ENCODE peak calls at places on chromosomes 16 and 17, in nine cellular contexts. L, Z, Q, P, G, U, J, M and F are unnamed samples.

GRCh38 chr17:40646791-40647548 is 648 bp downstream of the SMARCE1 start:
- DNase-seq in G (no peak), P (peak; percentile 28), U (peak; percentile 26), L (peak; percentile 44), M (no peak), Q (peak; percentile 43), J (no peak), Z (no peak), F (no peak)

GRCh38 chr16:66619534-66620418 is 15.3 kb downstream of the CMTM3 start:
- DNase-seq in M (no peak), G (no peak), Q (peak; percentile 65), P (no peak), Z (no peak), L (peak; percentile 81), U (no peak), J (no peak), F (peak; percentile 69)

GRCh38 chr17:76775021-76775420 is 37.1 kb downstream of the MFSD11 start:
- DNase-seq in P (no peak), L (peak; percentile 9), U (no peak), Z (no peak), J (no peak), G (no peak), Q (no peak), M (no peak), F (no peak)

GRCh38 chr17:27339836-27340550 is 46.1 kb downstream of the WSB1 start:
- DNase-seq in L (no peak), M (no peak), U (no peak), G (no peak), Q (no peak), Z (no peak), J (no peak), P (no peak), F (no peak)

GRCh38 chr16:54940279-54940604 is 9.6 kb downstream of the IRX5 start:
- DNase-seq in G (no peak), L (no peak), J (no peak), P (no peak), M (no peak), Z (no peak), U (no peak), Q (no peak), F (no peak)

GRCh38 chr16:53754938-53755910 is 51.3 kb downstream of the FTO start:
- DNase-seq in P (peak; percentile 36), U (no peak), M (no peak), L (peak; percentile 94), Q (peak; percentile 60), J (no peak), Z (no peak), G (no peak), F (peak; percentile 47)

GRCh38 chr16:50570808-50571598 is 22.8 kb downstream of the NKD1 start:
- DNase-seq in Q (no peak), L (no peak), J (no peak), P (no peak), U (no peak), M (no peak), Z (no peak), G (no peak), F (no peak)

GRCh38 chr17:77420476-77420803 is 279.7 kb downstream of the SEC14L1 start:
- DNase-seq in M (no peak), G (no peak), U (no peak), L (no peak), J (no peak), Q (no peak), Z (no peak), P (no peak), F (no peak)

GRCh38 chr16:64656471-64656870 is 465.4 kb downstream of the CDH11 start:
- DNase-seq in Q (no peak), U (no peak), L (no peak), G (no peak), P (no peak), Z (no peak), M (no peak), J (no peak), F (no peak)

GRCh38 chr17:82881900-82882714 is 42.3 kb upstream of the ZNF750 start:
- DNase-seq in Z (no peak), U (no peak), M (no peak), G (no peak), P (no peak), Q (no peak), J (no peak), L (no peak), F (no peak)

GRCh38 chr17:13943859-13944258 is 125.4 kb upstream of the COX10 start:
- DNase-seq in L (no peak), Q (no peak), G (no peak), J (no peak), U (no peak), Z (no peak), P (peak; percentile 42), M (no peak), F (no peak)

GRCh38 chr17:47803201-47803600 is 18.4 kb downstream of the OSBPL7 start:
- DNase-seq in U (no peak), J (no peak), G (no peak), Z (no peak), Q (no peak), M (peak; percentile 34), L (no peak), P (no peak), F (no peak)

GRCh38 chr16:29784157-29784556 is 6.1 kb downstream of the ZG16 start:
- DNase-seq in M (no peak), P (no peak), J (no peak), L (no peak), G (no peak), U (no peak), Q (no peak), Z (no peak), F (no peak)

GRCh38 chr16:71499775-71500364 is 10.7 kb upstream of the ZNF19 start:
- DNase-seq in P (peak; percentile 68), J (no peak), L (peak; percentile 54), M (no peak), U (peak; percentile 45), Z (peak; percentile 43), G (no peak), Q (peak; percentile 66), F (peak; percentile 77)

GRCh38 chr16:79372504-79373184 is 227.9 kb downstream of the MAF start:
- DNase-seq in M (no peak), Z (no peak), Q (no peak), G (peak; percentile 18), J (no peak), U (no peak), P (peak; percentile 48), L (peak; percentile 80), F (no peak)

GRCh38 chr16:14501331-14502255 is 128.5 kb downstream of the PARN start:
- DNase-seq in L (peak; percentile 93), Z (no peak), P (peak; percentile 11), U (no peak), Q (peak; percentile 94), J (no peak), M (no peak), G (no peak), F (peak; percentile 88)

GRCh38 chr17:65270932-65271700 is 133.9 kb downstream of the RGS9 start:
- DNase-seq in U (no peak), Q (no peak), P (no peak), L (no peak), M (no peak), G (no peak), Z (no peak), J (no peak), F (no peak)

GRCh38 chr17:81200695-81201580 is 21.8 kb downstream of the CEP131 start:
- DNase-seq in G (no peak), Q (peak; percentile 72), L (peak; percentile 75), Z (no peak), J (no peak), P (peak; percentile 42), M (no peak), U (no peak), F (peak; percentile 86)